ENCODE peak calls at places on chromosome 15, in five cellular contexts. One of them, this sample, is unnamed.
A peak's percentile ranks its signal among the peaks of the same experiment; 100 is the strongest.

GRCh38 chr15:84983711-84984110 is 2.1 kb downstream of the PDE8A start:
- DNase-seq in sigmoid colon: no peak
- DNase-seq in ovary: no peak
- DNase-seq in A549: peak; percentile 34
- DNase-seq in transverse colon: no peak
- DNase-seq in this sample: no peak

GRCh38 chr15:48825075-48825474 is 14.2 kb upstream of the CEP152 start:
- DNase-seq in sigmoid colon: no peak
- DNase-seq in ovary: no peak
- DNase-seq in A549: no peak
- DNase-seq in transverse colon: no peak
- DNase-seq in this sample: no peak

GRCh38 chr15:101121511-101122090 is 130.2 kb downstream of the CHSY1 start:
- DNase-seq in sigmoid colon: peak; percentile 86
- DNase-seq in ovary: peak; percentile 71
- DNase-seq in A549: no peak
- DNase-seq in transverse colon: peak; percentile 71
- DNase-seq in this sample: peak; percentile 27

GRCh38 chr15:31465083-31465955 is 138.7 kb downstream of the KLF13 start:
- DNase-seq in sigmoid colon: no peak
- DNase-seq in ovary: no peak
- DNase-seq in A549: no peak
- DNase-seq in transverse colon: peak; percentile 89
- DNase-seq in this sample: no peak

GRCh38 chr15:57747206-57747605 is 40.7 kb downstream of the POLR2M start:
- DNase-seq in sigmoid colon: peak; percentile 77
- DNase-seq in ovary: no peak
- DNase-seq in A549: no peak
- DNase-seq in transverse colon: peak; percentile 14
- DNase-seq in this sample: peak; percentile 44

GRCh38 chr15:53328341-53328740 is 431.1 kb downstream of the WDR72 start:
- DNase-seq in sigmoid colon: no peak
- DNase-seq in ovary: no peak
- DNase-seq in A549: peak; percentile 14
- DNase-seq in transverse colon: no peak
- DNase-seq in this sample: no peak

GRCh38 chr15:74906193-74906449 is 530 bp downstream of the FAM219B start:
- DNase-seq in sigmoid colon: peak; percentile 71
- DNase-seq in ovary: no peak
- DNase-seq in A549: no peak
- DNase-seq in transverse colon: peak; percentile 36
- DNase-seq in this sample: no peak

GRCh38 chr15:73352082-73352481 is 16.7 kb downstream of the HCN4 start:
- DNase-seq in sigmoid colon: no peak
- DNase-seq in ovary: no peak
- DNase-seq in A549: no peak
- DNase-seq in transverse colon: no peak
- DNase-seq in this sample: no peak

GRCh38 chr15:77603616-77604406 is 28.9 kb downstream of the LINGO1 start:
- DNase-seq in sigmoid colon: no peak
- DNase-seq in ovary: no peak
- DNase-seq in A549: no peak
- DNase-seq in transverse colon: no peak
- DNase-seq in this sample: no peak

GRCh38 chr15:85142324-85142723 is 160.7 kb downstream of the PDE8A start:
- DNase-seq in sigmoid colon: no peak
- DNase-seq in ovary: no peak
- DNase-seq in A549: peak; percentile 35
- DNase-seq in transverse colon: no peak
- DNase-seq in this sample: no peak

GRCh38 chr15:57665939-57666338 is 40.6 kb upstream of the POLR2M start:
- DNase-seq in sigmoid colon: no peak
- DNase-seq in ovary: no peak
- DNase-seq in A549: no peak
- DNase-seq in transverse colon: no peak
- DNase-seq in this sample: no peak

GRCh38 chr15:77126927-77127326 is 56.0 kb upstream of the TSPAN3 start:
- DNase-seq in sigmoid colon: no peak
- DNase-seq in ovary: no peak
- DNase-seq in A549: no peak
- DNase-seq in transverse colon: no peak
- DNase-seq in this sample: no peak

DNA sequence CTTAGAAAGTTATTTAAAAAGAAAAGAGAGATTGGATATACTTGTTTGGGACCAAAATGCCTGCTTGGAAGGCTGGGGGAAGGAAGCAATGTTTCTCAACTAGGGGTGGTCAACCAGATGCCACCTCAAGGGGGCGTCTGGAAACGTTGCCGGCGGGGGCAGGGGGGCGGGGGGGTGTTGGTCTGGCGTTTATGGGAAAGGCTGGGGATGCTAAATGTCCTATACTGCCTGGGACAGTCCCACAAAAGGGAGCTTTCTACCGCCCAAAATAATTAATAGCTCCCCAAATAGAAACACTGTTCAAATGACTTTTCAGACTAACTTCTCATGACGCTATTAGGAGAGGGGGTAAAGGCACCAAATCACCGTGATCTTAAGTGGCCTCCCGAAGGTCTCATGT is 2.2 kb downstream of the POLG start:
- DNase-seq in sigmoid colon: no peak
- DNase-seq in ovary: no peak
- DNase-seq in A549: peak; percentile 41
- DNase-seq in transverse colon: no peak
- DNase-seq in this sample: no peak
- H3K4me1 ChIP-seq in sigmoid colon: peaks cover 58% of the 10 kb centered on the region
- H3K4me1 ChIP-seq in ovary: peaks cover 5% of the 10 kb centered on the region
- H3K4me1 ChIP-seq in A549: peaks cover 37% of the 10 kb centered on the region
- H3K4me1 ChIP-seq in transverse colon: peaks cover 58% of the 10 kb centered on the region
- H3K4me1 ChIP-seq in this sample: peaks cover 35% of the 10 kb centered on the region

DNA sequence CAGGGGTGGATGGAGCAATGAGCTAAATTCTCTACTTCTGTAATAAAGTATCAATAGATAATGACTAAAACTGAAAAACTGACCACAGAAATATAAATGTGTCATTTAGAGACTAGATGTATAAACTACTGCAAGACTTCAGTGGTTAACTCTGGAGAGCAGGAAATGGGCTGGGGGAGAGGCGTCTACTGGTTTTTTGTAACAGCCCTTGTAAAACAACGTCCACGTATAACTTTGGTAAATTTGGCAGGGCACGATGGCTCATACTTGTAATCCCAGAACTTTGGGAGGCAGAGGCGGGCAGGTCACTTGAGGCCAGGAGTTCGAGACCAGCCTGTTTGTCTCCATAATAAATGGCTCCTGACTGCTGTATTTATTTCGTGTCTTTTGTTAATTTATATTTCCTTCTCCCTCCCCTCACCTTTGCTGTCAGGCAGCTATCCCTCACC is 12.5 kb downstream of the RAB27A start:
- DNase-seq in sigmoid colon: no peak
- DNase-seq in ovary: no peak
- DNase-seq in A549: no peak
- DNase-seq in transverse colon: peak; percentile 19
- DNase-seq in this sample: no peak
- TF ChIP-seq EP300 in sigmoid colon: no peak
- TF ChIP-seq EP300 in ovary: no peak
- TF ChIP-seq EP300 in A549: no peak
- TF ChIP-seq EP300 in transverse colon: no peak
- TF ChIP-seq EP300 in this sample: no peak

GRCh38 chr15:25825215-25825614 is 37.9 kb downstream of the ATP10A start:
- DNase-seq in sigmoid colon: no peak
- DNase-seq in ovary: no peak
- DNase-seq in A549: peak; percentile 7
- DNase-seq in transverse colon: no peak
- DNase-seq in this sample: no peak

GRCh38 chr15:25832158-25832557 is 31.0 kb downstream of the ATP10A start:
- DNase-seq in sigmoid colon: no peak
- DNase-seq in ovary: no peak
- DNase-seq in A549: no peak
- DNase-seq in transverse colon: no peak
- DNase-seq in this sample: no peak

GRCh38 chr15:25829075-25829474 is 34.1 kb downstream of the ATP10A start:
- DNase-seq in sigmoid colon: no peak
- DNase-seq in ovary: no peak
- DNase-seq in A549: no peak
- DNase-seq in transverse colon: no peak
- DNase-seq in this sample: no peak

DNA sequence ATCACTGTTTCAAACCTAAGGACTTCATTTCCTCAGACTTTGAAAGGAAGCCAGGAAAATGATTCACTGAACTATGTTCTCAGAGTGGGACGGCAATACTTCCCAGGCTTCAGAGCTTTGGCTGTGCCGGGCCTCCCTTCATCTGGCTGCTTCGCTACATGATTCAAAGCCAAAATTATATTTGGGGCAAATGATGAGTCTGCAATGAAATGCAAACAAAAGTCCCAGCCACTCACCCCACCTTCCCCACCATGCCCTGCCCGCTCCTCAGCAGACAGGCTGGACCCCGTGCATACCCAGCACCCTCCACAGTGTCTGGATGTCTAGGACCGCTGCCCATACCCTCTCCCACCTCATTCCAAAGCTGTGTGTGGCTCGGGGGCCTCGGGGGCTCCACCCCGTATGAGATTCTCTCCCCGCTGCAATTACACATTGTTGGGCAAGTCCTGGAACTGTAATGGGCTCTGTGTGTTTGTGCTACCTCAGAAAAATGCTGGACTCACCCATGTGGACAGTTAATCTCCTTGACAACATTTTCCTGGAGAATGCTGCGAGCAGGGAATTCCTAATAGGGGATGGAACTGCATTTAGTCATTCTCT is 32.2 kb downstream of the ATP10A start:
- DNase-seq in sigmoid colon: peak; percentile 89
- DNase-seq in ovary: no peak
- DNase-seq in A549: peak; percentile 69
- DNase-seq in transverse colon: peak; percentile 22
- DNase-seq in this sample: peak; percentile 39
- H3K4me3 ChIP-seq in sigmoid colon: no peak overlapping the region
- H3K4me3 ChIP-seq in ovary: no peak overlapping the region
- H3K4me3 ChIP-seq in A549: peak overlapping the region; percentile 28
- H3K4me3 ChIP-seq in transverse colon: no peak overlapping the region
- H3K4me3 ChIP-seq in this sample: peak overlapping the region; percentile 27

GRCh38 chr15:41948499-41948898 is 23.9 kb downstream of the EHD4 start:
- DNase-seq in sigmoid colon: no peak
- DNase-seq in ovary: peak; percentile 54
- DNase-seq in A549: no peak
- DNase-seq in transverse colon: no peak
- DNase-seq in this sample: no peak
- H3K4me1 ChIP-seq in sigmoid colon: peaks cover 30% of the 10 kb centered on the region
- H3K4me1 ChIP-seq in ovary: peaks cover 14% of the 10 kb centered on the region
- H3K4me1 ChIP-seq in A549: peaks cover 25% of the 10 kb centered on the region
- H3K4me1 ChIP-seq in transverse colon: peaks cover 28% of the 10 kb centered on the region
- H3K4me1 ChIP-seq in this sample: peaks cover 54% of the 10 kb centered on the region

DNA sequence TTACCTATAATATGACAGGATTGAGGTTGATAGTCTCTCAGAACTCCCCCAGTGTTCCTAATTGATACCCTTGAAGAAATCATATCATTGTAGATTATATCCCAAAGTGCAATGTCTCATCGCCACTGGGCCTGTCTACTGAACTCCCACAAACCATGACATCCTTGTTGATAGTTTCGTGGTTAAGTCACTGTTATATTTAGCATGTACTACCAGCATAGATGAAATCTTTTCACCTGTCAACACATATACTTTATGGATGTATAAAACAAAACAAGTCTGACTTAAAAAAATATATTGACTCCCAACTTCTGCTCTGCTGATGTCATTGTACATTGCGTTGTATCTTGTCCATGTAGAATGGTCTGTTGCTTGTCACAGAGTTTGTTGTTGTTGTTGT is 128.1 kb downstream of the IQCH start:
- DNase-seq in sigmoid colon: no peak
- DNase-seq in ovary: no peak
- DNase-seq in A549: no peak
- DNase-seq in transverse colon: no peak
- DNase-seq in this sample: no peak
- TF ChIP-seq EP300 in sigmoid colon: no peak
- TF ChIP-seq EP300 in ovary: no peak
- TF ChIP-seq EP300 in A549: no peak
- TF ChIP-seq EP300 in transverse colon: no peak
- TF ChIP-seq EP300 in this sample: no peak

GRCh38 chr15:37814847-37815246 is 119.6 kb upstream of the TMCO5A start:
- DNase-seq in sigmoid colon: no peak
- DNase-seq in ovary: no peak
- DNase-seq in A549: no peak
- DNase-seq in transverse colon: no peak
- DNase-seq in this sample: no peak
- H3K4me3 ChIP-seq in sigmoid colon: no peak overlapping the region
- H3K4me3 ChIP-seq in ovary: no peak overlapping the region
- H3K4me3 ChIP-seq in A549: no peak overlapping the region
- H3K4me3 ChIP-seq in transverse colon: no peak overlapping the region
- H3K4me3 ChIP-seq in this sample: no peak overlapping the region

GRCh38 chr15:70063992-70064379 is 33.7 kb downstream of the TLE3 start:
- DNase-seq in sigmoid colon: no peak
- DNase-seq in ovary: no peak
- DNase-seq in A549: no peak
- DNase-seq in transverse colon: no peak
- DNase-seq in this sample: no peak
- H3K4me1 ChIP-seq in sigmoid colon: peaks cover 69% of the 10 kb centered on the region
- H3K4me1 ChIP-seq in ovary: peaks cover 8% of the 10 kb centered on the region
- H3K4me1 ChIP-seq in A549: peaks cover 8% of the 10 kb centered on the region
- H3K4me1 ChIP-seq in transverse colon: peaks cover 41% of the 10 kb centered on the region
- H3K4me1 ChIP-seq in this sample: peaks cover 65% of the 10 kb centered on the region

GRCh38 chr15:69664572-69665326 is 212.1 kb downstream of the RPLP1 start:
- DNase-seq in sigmoid colon: no peak
- DNase-seq in ovary: no peak
- DNase-seq in A549: no peak
- DNase-seq in transverse colon: no peak
- DNase-seq in this sample: no peak
- TF ChIP-seq EP300 in sigmoid colon: no peak
- TF ChIP-seq EP300 in ovary: no peak
- TF ChIP-seq EP300 in A549: no peak
- TF ChIP-seq EP300 in transverse colon: no peak
- TF ChIP-seq EP300 in this sample: no peak

DNA sequence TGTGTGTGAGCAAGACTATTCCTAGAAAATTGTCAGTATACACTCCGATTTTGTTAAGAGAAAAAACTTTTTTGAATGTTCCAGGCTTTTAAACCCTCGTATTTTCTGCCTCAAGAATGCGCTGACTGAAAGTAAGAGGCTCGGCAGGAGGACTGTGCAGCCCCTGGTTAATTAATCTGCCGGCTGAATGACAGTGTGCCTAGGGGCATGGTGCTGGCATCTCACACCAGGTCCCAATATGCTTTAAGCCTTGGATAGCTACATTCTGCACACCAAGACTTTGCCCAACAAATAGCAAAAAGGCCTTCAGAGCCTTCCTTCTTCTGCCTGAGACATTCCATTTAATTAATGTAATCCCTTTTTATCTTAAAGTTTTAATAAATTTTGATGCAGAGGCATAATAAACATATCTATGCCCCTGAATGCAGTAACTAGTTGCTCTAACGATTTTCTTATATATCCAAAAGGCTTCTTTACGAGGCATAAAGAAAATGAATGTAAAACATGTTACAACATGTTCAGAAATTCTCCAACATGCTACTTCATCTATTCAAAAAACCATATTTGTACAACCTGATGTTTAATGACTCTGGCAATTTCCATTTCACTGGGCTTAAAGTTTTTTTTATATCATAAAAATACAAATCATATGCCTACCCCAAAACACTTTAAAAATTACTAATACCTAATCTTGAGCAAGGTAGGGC is 37.9 kb downstream of the DPH6 start:
- DNase-seq in sigmoid colon: no peak
- DNase-seq in ovary: no peak
- DNase-seq in A549: no peak
- DNase-seq in transverse colon: no peak
- DNase-seq in this sample: no peak
- H3K4me3 ChIP-seq in sigmoid colon: no peak overlapping the region
- H3K4me3 ChIP-seq in ovary: no peak overlapping the region
- H3K4me3 ChIP-seq in A549: no peak overlapping the region
- H3K4me3 ChIP-seq in transverse colon: no peak overlapping the region
- H3K4me3 ChIP-seq in this sample: no peak overlapping the region